ENCODE peak calls at places on chromosomes 16 and 17, in ten cellular contexts. U is hypothalamus; H is AG10803; S is body of pancreas; V is T-helper 9 cell; T is A549; G is activated T-cell treated with anti-CD3 and anti-CD28 coated beads for 1 hour; F is activated T-helper 9 cell treated with anti-CD3 and anti-CD28 coated beads, Interleukin-2, amount 50 U/mL, for 16 hours; K is RPMI8226; J is HAP-1. Y is an unnamed sample.

GRCh38 chr17:50039058-50039457 is 16.9 kb upstream of the ITGA3 start:
- DNase-seq in U (no peak), H (no peak), S (no peak), V (no peak), T (no peak), G (no peak), F (no peak), K (no peak), J (no peak), Y (no peak)

GRCh38 chr17:37300683-37301082 is 75.1 kb upstream of the C17orf78 start:
- DNase-seq in U (no peak), H (no peak), S (no peak), V (no peak), T (no peak), G (no peak), F (no peak), K (no peak), J (no peak), Y (no peak)

GRCh38 chr17:39700148-39700987 is 504 bp downstream of the ERBB2 start:
- DNase-seq in U (no peak), H (peak), S (no peak), V (no peak), T (no peak), G (no peak), F (no peak), K (no peak), J (no peak), Y (no peak)

GRCh38 chr16:74698220-74698619 is 2.4 kb downstream of the MLKL start:
- DNase-seq in U (no peak), H (peak), S (no peak), V (no peak), T (no peak), G (no peak), F (no peak), K (peak), J (no peak), Y (no peak)

GRCh38 chr16:81836279-81837054 is 57.4 kb downstream of the PLCG2 start:
- DNase-seq in U (no peak), H (no peak), S (no peak), V (no peak), T (no peak), G (no peak), F (no peak), K (peak), J (no peak), Y (no peak)

GRCh38 chr17:79094261-79094660 is 19.6 kb downstream of the ENGASE start:
- DNase-seq in U (no peak), H (no peak), S (no peak), V (no peak), T (no peak), G (no peak), F (no peak), K (no peak), J (no peak), Y (no peak)

GRCh38 chr16:54651440-54651839 is 279.2 kb upstream of the IRX5 start:
- DNase-seq in U (peak), H (no peak), S (no peak), V (no peak), T (no peak), G (no peak), F (no peak), K (no peak), J (peak), Y (no peak)

GRCh38 chr16:35748621-35749252 is 2289.3 kb downstream of the TP53TG3F start:
- DNase-seq in U (no peak), H (no peak), S (no peak), V (no peak), T (no peak), G (no peak), F (no peak), K (no peak), J (no peak), Y (no peak)

GRCh38 chr17:76250141-76250540 is 9.8 kb upstream of the RNF157 start:
- DNase-seq in U (no peak), H (no peak), S (no peak), V (no peak), T (no peak), G (no peak), F (no peak), K (peak), J (no peak), Y (no peak)

GRCh38 chr16:68383858-68384257 is 64.5 kb downstream of the SMPD3 start:
- DNase-seq in U (no peak), H (no peak), S (no peak), V (no peak), T (no peak), G (no peak), F (no peak), K (no peak), J (no peak), Y (no peak)

GRCh38 chr16:407253-407652 is 5.6 kb downstream of the DECR2 start:
- DNase-seq in U (no peak), H (no peak), S (no peak), V (no peak), T (no peak), G (no peak), F (no peak), K (no peak), J (no peak), Y (no peak)

GRCh38 chr16:75271441-75272096 is 20.1 kb upstream of the BCAR1 start:
- DNase-seq in U (no peak), H (no peak), S (no peak), V (no peak), T (no peak), G (no peak), F (no peak), K (no peak), J (no peak), Y (no peak)

GRCh38 chr16:51034481-51035109 is 116.5 kb downstream of the SALL1 start:
- DNase-seq in U (no peak), H (no peak), S (no peak), V (no peak), T (no peak), G (no peak), F (no peak), K (peak), J (peak), Y (no peak)

GRCh38 chr17:63613663-63614062 is 8.6 kb upstream of the MAP3K3 start:
- DNase-seq in U (no peak), H (no peak), S (no peak), V (no peak), T (no peak), G (no peak), F (no peak), K (no peak), J (no peak), Y (no peak)

GRCh38 chr16:81457326-81458133 is 12.9 kb downstream of the CMIP start:
- DNase-seq in U (no peak), H (peak), S (peak), V (no peak), T (peak), G (no peak), F (no peak), K (no peak), J (no peak), Y (no peak)

GRCh38 chr16:83110221-83110768 is 483.5 kb downstream of the CDH13 start:
- DNase-seq in U (no peak), H (peak), S (no peak), V (no peak), T (no peak), G (no peak), F (no peak), K (no peak), J (no peak), Y (no peak)

GRCh38 chr17:73109603-73110002 is 17.1 kb upstream of the SLC39A11 start:
- DNase-seq in U (no peak), H (no peak), S (no peak), V (no peak), T (no peak), G (no peak), F (no peak), K (no peak), J (no peak), Y (no peak)

GRCh38 chr16:69187387-69187890 is 475 bp downstream of the SNTB2 start:
- DNase-seq in U (peak), H (peak), S (peak), V (peak), T (peak), G (peak), F (peak), K (peak), J (no peak), Y (peak)